ENCODE peak calls at places on chromosomes 7 and 10, in nine cellular contexts. W is KBM-7; K is left ventricle myocardium superior; O is PC-3; X is erythroblast; Y is activated CD8-positive, alpha-beta memory T cell treated with anti-CD3 and anti-CD28 coated beads for 24 hours; D is endothelial cell of umbilical vein; L is NCI-H460; J is IMR-90. H is an unnamed sample.

GRCh38 chr7:137996386-137996851 is 5.5 kb downstream of the CREB3L2 start:
- DNase-seq in W (peak), K (peak), O (no peak), X (peak), Y (no peak), D (peak), L (no peak), J (peak), H (peak)

GRCh38 chr10:123392182-123392930 is 238.2 kb downstream of the BUB3 start:
- DNase-seq in W (no peak), K (no peak), O (no peak), X (no peak), Y (no peak), D (no peak), L (no peak), J (no peak), H (no peak)

GRCh38 chr10:67261300-67261797 is 335.5 kb downstream of the LRRTM3 start:
- DNase-seq in W (no peak), K (no peak), O (no peak), X (no peak), Y (no peak), D (no peak), L (no peak), J (no peak), H (no peak)

GRCh38 chr7:139683137-139683871 is 94.5 kb downstream of the HIPK2 start:
- DNase-seq in W (no peak), K (no peak), O (peak), X (no peak), Y (no peak), D (no peak), L (no peak), J (peak), H (no peak)

GRCh38 chr7:73517241-73517995 is 4.7 kb downstream of the BAZ1B start:
- DNase-seq in W (no peak), K (no peak), O (no peak), X (no peak), Y (no peak), D (no peak), L (no peak), J (no peak), H (no peak)

GRCh38 chr10:88467835-88468485 is 115.2 kb downstream of the RNLS start:
- DNase-seq in W (no peak), K (no peak), O (no peak), X (no peak), Y (no peak), D (no peak), L (no peak), J (peak), H (no peak)

GRCh38 chr7:115763347-115763746 is 267.2 kb downstream of the TFEC start:
- DNase-seq in W (no peak), K (no peak), O (no peak), X (no peak), Y (no peak), D (no peak), L (no peak), J (no peak), H (no peak)

GRCh38 chr7:92955081-92955480 is 118.7 kb upstream of the CDK6 start:
- DNase-seq in W (no peak), K (no peak), O (peak), X (no peak), Y (no peak), D (no peak), L (no peak), J (no peak), H (no peak)

GRCh38 chr10:91788527-91788926 is 9.7 kb upstream of the TNKS2 start:
- DNase-seq in W (no peak), K (no peak), O (peak), X (no peak), Y (no peak), D (no peak), L (no peak), J (no peak), H (no peak)

GRCh38 chr7:37315752-37316711 is 132.6 kb downstream of the ELMO1 start:
- DNase-seq in W (no peak), K (peak), O (no peak), X (no peak), Y (no peak), D (no peak), L (no peak), J (no peak), H (no peak)

GRCh38 chr10:62155054-62155453 is 113.6 kb downstream of the RTKN2 start:
- DNase-seq in W (no peak), K (no peak), O (no peak), X (no peak), Y (no peak), D (no peak), L (no peak), J (no peak), H (no peak)

GRCh38 chr10:132395704-132396494 is 1.1 kb upstream of the PWWP2B start:
- DNase-seq in W (peak), K (peak), O (no peak), X (peak), Y (peak), D (peak), L (no peak), J (no peak), H (no peak)

GRCh38 chr7:87312215-87312865 is 33.1 kb upstream of the CROT start:
- DNase-seq in W (peak), K (no peak), O (peak), X (peak), Y (peak), D (peak), L (peak), J (peak), H (peak)

GRCh38 chr7:111363099-111363498 is 199.2 kb downstream of the IMMP2L start:
- DNase-seq in W (no peak), K (no peak), O (no peak), X (no peak), Y (no peak), D (no peak), L (no peak), J (peak), H (no peak)

GRCh38 chr7:66250711-66251110 is 45.6 kb downstream of the TPST1 start:
- DNase-seq in W (no peak), K (no peak), O (peak), X (no peak), Y (no peak), D (peak), L (peak), J (peak), H (no peak)

GRCh38 chr7:36276428-36277246 is 113.0 kb upstream of the ANLN start:
- DNase-seq in W (no peak), K (no peak), O (no peak), X (no peak), Y (no peak), D (no peak), L (no peak), J (no peak), H (no peak)

GRCh38 chr7:123122951-123123350 is 76.8 kb downstream of the SLC13A1 start:
- DNase-seq in W (no peak), K (no peak), O (no peak), X (no peak), Y (no peak), D (no peak), L (no peak), J (no peak), H (no peak)

GRCh38 chr10:76033457-76034196 is 602.2 kb downstream of the LRMDA start:
- DNase-seq in W (peak), K (no peak), O (peak), X (no peak), Y (no peak), D (peak), L (no peak), J (peak), H (peak)

GRCh38 chr10:51675088-51675487 is 24.3 kb downstream of the CSTF2T start:
- DNase-seq in W (no peak), K (no peak), O (peak), X (no peak), Y (no peak), D (no peak), L (no peak), J (peak), H (no peak)

GRCh38 chr7:90720970-90721768 is 125.0 kb downstream of the CDK14 start:
- DNase-seq in W (no peak), K (no peak), O (no peak), X (no peak), Y (no peak), D (peak), L (no peak), J (peak), H (no peak)

GRCh38 chr10:96587255-96588059 is 645 bp upstream of the TM9SF3 start:
- DNase-seq in W (peak), K (no peak), O (peak), X (peak), Y (no peak), D (peak), L (peak), J (peak), H (no peak)

GRCh38 chr7:101580596-101580995 is 48.5 kb downstream of the MYL10 start:
- DNase-seq in W (no peak), K (no peak), O (no peak), X (no peak), Y (no peak), D (no peak), L (no peak), J (no peak), H (no peak)

GRCh38 chr10:43398939-43399871 is 9.8 kb downstream of the HNRNPF start:
- DNase-seq in W (no peak), K (no peak), O (peak), X (peak), Y (no peak), D (no peak), L (no peak), J (peak), H (no peak)

GRCh38 chr10:31977440-31978157 is 49.0 kb upstream of the ARHGAP12 start:
- DNase-seq in W (peak), K (no peak), O (peak), X (no peak), Y (no peak), D (peak), L (no peak), J (peak), H (peak)

GRCh38 chr10:12588091-12588850 is 238.9 kb downstream of the CAMK1D start:
- DNase-seq in W (no peak), K (no peak), O (peak), X (no peak), Y (no peak), D (no peak), L (no peak), J (no peak), H (peak)

GRCh38 chr10:14240253-14241189 is 90.2 kb downstream of the FRMD4A start:
- DNase-seq in W (no peak), K (no peak), O (no peak), X (no peak), Y (no peak), D (no peak), L (no peak), J (peak), H (no peak)